ENCODE peak calls at places on chromosomes 2 and 18, in six cellular contexts. I is AG08395; S is activated CD8-positive, alpha-beta T cell treated with anti-CD3 and anti-CD28 coated beads, Interleukin-2, amount 10 ng/mL, durations not matched to agents 7 days and 5 days; Z is sigmoid colon; T is posterior vena cava; O is dermis blood vessel endothelial cell. A is an unnamed sample.

GRCh38 chr2:191105082-191105481 is 45.7 kb downstream of the STAT4 start:
- DNase-seq in O (no peak), S (no peak), Z (no peak), T (no peak), I (no peak), A (no peak)

GRCh38 chr18:13621886-13622619 is 104.3 kb downstream of the FAM210A start:
- DNase-seq in T (no peak), S (no peak), O (no peak), Z (no peak), I (no peak), A (no peak)

GRCh38 chr2:96888082-96889011 is 18.5 kb upstream of the SEMA4C start:
- DNase-seq in O (no peak), T (no peak), I (no peak), S (no peak), Z (peak), A (no peak)

GRCh38 chr2:47029737-47030524 is 114.3 kb upstream of the MCFD2 start:
- DNase-seq in O (peak), Z (no peak), T (no peak), I (no peak), S (no peak), A (no peak)

GRCh38 chr2:55431982-55432627 is 12.4 kb upstream of the CCDC88A start:
- DNase-seq in I (peak), S (no peak), T (no peak), O (peak), Z (no peak), A (peak)

GRCh38 chr2:189285962-189286648 is 106.5 kb upstream of the COL5A2 start:
- DNase-seq in Z (no peak), O (peak), T (no peak), S (no peak), I (peak), A (peak)

GRCh38 chr2:154446324-154446723 is 252.2 kb upstream of the KCNJ3 start:
- DNase-seq in T (no peak), Z (no peak), I (no peak), O (no peak), S (no peak), A (no peak)

GRCh38 chr2:98601532-98602132 is 6.7 kb downstream of the COA5 start:
- DNase-seq in Z (no peak), T (no peak), I (peak), O (peak), S (peak), A (peak)

GRCh38 chr18:59470627-59471121 is 111.6 kb upstream of the LMAN1 start:
- DNase-seq in Z (peak), T (no peak), O (no peak), I (no peak), S (no peak), A (no peak)

GRCh38 chr2:1556776-1557466 is 143.7 kb downstream of the TPO start:
- DNase-seq in T (no peak), Z (no peak), I (peak), O (peak), S (no peak), A (peak)

GRCh38 chr18:659597-659996 is 2.1 kb downstream of the TYMS start:
- DNase-seq in S (no peak), O (no peak), T (no peak), Z (no peak), I (no peak), A (no peak)

GRCh38 chr2:130344578-130344977 is 1.9 kb downstream of the IMP4 start:
- DNase-seq in S (no peak), T (no peak), Z (no peak), I (no peak), O (no peak), A (no peak)

GRCh38 chr2:158482594-158482993 is 25.8 kb downstream of the PKP4 start:
- DNase-seq in S (no peak), O (no peak), T (no peak), I (no peak), Z (no peak), A (no peak)

GRCh38 chr2:120641366-120641771 is 94.3 kb upstream of the GLI2 start:
- DNase-seq in T (no peak), O (no peak), S (no peak), Z (peak), I (peak), A (peak)

GRCh38 chr2:101698419-101699190 is 1.1 kb downstream of the MAP4K4 start:
- DNase-seq in T (no peak), O (peak), Z (no peak), S (peak), I (no peak), A (no peak)